ENCODE peak calls at places on chromosomes 11 and 22, in four cellular contexts. O, I, X and Y are unnamed samples.

GRCh38 chr11:115322553-115323203 is 181.5 kb downstream of the CADM1 start:
- DNase-seq in O (no peak), I (no peak), X (no peak), Y (no peak)

GRCh38 chr11:119518746-119519382 is 95.9 kb upstream of the THY1 start:
- DNase-seq in O (peak; percentile 72), I (no peak), X (no peak), Y (peak; percentile 25)

GRCh38 chr11:66159585-66159984 is 89.5 kb downstream of the PACS1 start:
- DNase-seq in O (no peak), I (no peak), X (no peak), Y (no peak)

GRCh38 chr11:130827697-130828377 is 88.4 kb downstream of the SNX19 start:
- DNase-seq in O (peak; percentile 29), I (no peak), X (peak; percentile 57), Y (peak; percentile 65)

GRCh38 chr11:70737816-70738630 is 339.7 kb downstream of the CTTN start:
- DNase-seq in O (no peak), I (no peak), X (no peak), Y (no peak)

GRCh38 chr11:68402355-68403031 is 58.1 kb upstream of the PPP6R3 start:
- DNase-seq in O (no peak), I (no peak), X (no peak), Y (no peak)

GRCh38 chr22:33114570-33114969 is 56.4 kb upstream of the SYN3 start:
- DNase-seq in O (no peak), I (no peak), X (no peak), Y (no peak)

GRCh38 chr22:29187831-29188230 is 17.9 kb upstream of the EMID1 start:
- DNase-seq in O (no peak), I (no peak), X (no peak), Y (no peak)

GRCh38 chr11:17208257-17208999 is 642 bp upstream of the PIK3C2A start:
- DNase-seq in O (no peak), I (no peak), X (peak; percentile 87), Y (peak; percentile 88)
- TF ChIP-seq EZH2 in O (no peak), I (no peak), X (no peak), Y (no peak)

DNA sequence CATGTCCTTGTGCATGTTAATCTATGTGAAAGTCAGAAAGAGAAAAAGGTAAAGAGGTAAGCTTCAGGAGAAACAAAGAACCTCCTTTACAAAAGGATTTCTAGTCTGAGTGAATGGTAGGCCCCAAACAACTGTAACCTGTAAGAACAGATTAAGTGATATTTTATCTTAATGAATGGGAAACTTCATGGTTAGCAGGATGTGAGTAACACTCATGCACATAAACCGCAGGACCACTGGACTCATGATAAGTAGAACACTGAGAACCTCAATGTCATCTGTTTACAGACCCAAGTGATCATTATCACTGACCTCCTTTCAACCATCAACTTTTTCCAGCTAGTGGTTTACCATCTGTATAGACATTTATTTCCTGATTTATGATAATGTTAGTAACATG is 19.9 kb downstream of the OR8G5 start:
- DNase-seq in O (no peak), I (no peak), X (no peak), Y (peak; percentile 80)
- TF ChIP-seq MYC in O (no peak), I (no peak), X (no peak), Y (no peak)

GRCh38 chr22:43411040-43411919 is 534 bp upstream of the MPPED1 start:
- DNase-seq in O (no peak), I (no peak), X (no peak), Y (no peak)
- TF ChIP-seq EZH2 in O (no peak), I (no peak), X (no peak), Y (peak; percentile 47)

GRCh38 chr22:42172385-42173172 is 42.0 kb upstream of the CYP2D6 start:
- DNase-seq in O (no peak), I (no peak), X (peak; percentile 74), Y (no peak)
- TF ChIP-seq MYC in O (no peak), I (no peak), X (no peak), Y (no peak)

GRCh38 chr11:44033856-44034255 is 13.9 kb upstream of the ACCSL start:
- DNase-seq in O (no peak), I (no peak), X (no peak), Y (no peak)

GRCh38 chr11:44033411-44033850 is 14.3 kb upstream of the ACCSL start:
- DNase-seq in O (no peak), I (no peak), X (no peak), Y (no peak)

GRCh38 chr11:44034639-44035038 is 13.1 kb upstream of the ACCSL start:
- DNase-seq in O (no peak), I (no peak), X (no peak), Y (no peak)

GRCh38 chr11:44036811-44037657 is 10.7 kb upstream of the ACCSL start:
- DNase-seq in O (peak; percentile 57), I (peak; percentile 4), X (peak; percentile 63), Y (peak; percentile 65)

DNA sequence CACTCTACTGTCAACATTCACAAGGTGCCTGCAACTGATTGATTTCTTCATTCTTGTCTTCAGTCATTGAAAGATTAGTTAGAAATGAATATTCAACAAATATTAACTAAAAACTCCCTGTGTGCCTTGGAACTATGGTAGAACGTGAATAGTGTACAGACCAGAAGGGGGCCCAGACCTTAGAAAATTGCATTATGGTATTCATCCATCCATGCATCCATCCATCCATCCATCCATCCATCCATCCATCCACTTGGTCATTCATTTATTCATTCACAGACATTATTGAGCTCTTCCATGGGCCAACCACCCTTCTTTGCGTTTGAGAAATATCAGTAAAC is 10.2 kb upstream of the ACCSL start:
- DNase-seq in O (no peak), I (no peak), X (no peak), Y (no peak)
- TF ChIP-seq EZH2 in O (no peak), I (no peak), X (no peak), Y (no peak)

GRCh38 chr22:19568337-19569311 is 44.4 kb upstream of the CLDN5 start:
- DNase-seq in O (no peak), I (no peak), X (no peak), Y (peak; percentile 45)
- TF ChIP-seq MYC in O (no peak), I (no peak), X (no peak), Y (no peak)

GRCh38 chr11:127000291-127000968 is at the start of gene KIRREL3:
- DNase-seq in O (no peak), I (no peak), X (no peak), Y (no peak)
- TF ChIP-seq EZH2 in O (no peak), I (no peak), X (no peak), Y (peak; percentile 71)